ENCODE peak calls at places on chromosomes 2 and 18, in seven cellular contexts. U, J, B, Z, H, P and E are unnamed samples.

GRCh38 chr2:215839816-215840215 is 173.5 kb downstream of the MREG start:
- DNase-seq in Z (no peak), J (no peak), U (no peak), P (no peak), H (no peak), B (no peak), E (no peak)

GRCh38 chr2:230907361-230908093 is 17.5 kb downstream of the GPR55 start:
- DNase-seq in B (no peak), P (no peak), Z (no peak), J (no peak), H (no peak), U (no peak), E (no peak)

GRCh38 chr2:44936275-44936674 is 5.2 kb upstream of the SIX3 start:
- DNase-seq in P (no peak), U (no peak), H (no peak), J (no peak), Z (no peak), B (no peak), E (no peak)

GRCh38 chr2:238811765-238812164 is 36.1 kb upstream of the TWIST2 start:
- DNase-seq in P (no peak), Z (no peak), J (no peak), H (no peak), U (no peak), B (no peak), E (no peak)

GRCh38 chr18:74147491-74147778 is 199 bp downstream of the FBXO15 start:
- DNase-seq in J (no peak), U (no peak), H (no peak), P (no peak), Z (no peak), B (no peak), E (no peak)

GRCh38 chr2:238286987-238287386 is 1.4 kb downstream of the PER2 start:
- DNase-seq in J (peak; percentile 59), U (peak; percentile 10), P (peak; percentile 55), B (no peak), Z (no peak), H (no peak), E (no peak)

GRCh38 chr2:239382384-239382880 is 18.4 kb downstream of the HDAC4 start:
- DNase-seq in Z (no peak), U (no peak), J (peak; percentile 6), P (no peak), H (no peak), B (no peak), E (no peak)

GRCh38 chr2:241258505-241259160 is 56.8 kb downstream of the HDLBP start:
- DNase-seq in B (no peak), Z (no peak), H (no peak), U (no peak), P (no peak), J (no peak), E (no peak)

GRCh38 chr2:57959380-57959779 is 87.2 kb upstream of the VRK2 start:
- DNase-seq in U (no peak), P (no peak), B (no peak), J (no peak), Z (no peak), H (no peak), E (no peak)

GRCh38 chr2:6917761-6918421 is 679 bp downstream of the RNF144A start:
- DNase-seq in Z (no peak), B (no peak), U (no peak), H (no peak), J (peak; percentile 37), P (peak; percentile 37), E (no peak)

GRCh38 chr18:63131106-63131943 is 188.2 kb downstream of the BCL2 start:
- DNase-seq in P (peak; percentile 81), J (peak; percentile 27), U (peak; percentile 70), H (peak; percentile 50), B (no peak), Z (no peak), E (no peak)

GRCh38 chr18:25895518-25895917 is 194.9 kb downstream of the SS18 start:
- DNase-seq in B (no peak), P (no peak), H (no peak), Z (no peak), U (no peak), J (no peak), E (no peak)

GRCh38 chr2:203501870-203502269 is 33.2 kb downstream of the RAPH1 start:
- DNase-seq in H (no peak), P (no peak), U (no peak), B (no peak), J (no peak), Z (no peak), E (no peak)

GRCh38 chr2:10448646-10449480 is 736 bp upstream of the ODC1 start:
- DNase-seq in J (peak; percentile 94), B (peak; percentile 76), H (peak; percentile 97), U (peak; percentile 85), P (peak; percentile 93), Z (peak; percentile 79), E (peak; percentile 53)

GRCh38 chr2:161415041-161415440 is 1.1 kb upstream of the TBR1 start:
- DNase-seq in H (no peak), B (no peak), P (peak; percentile 18), J (no peak), Z (no peak), U (no peak), E (peak; percentile 34)

GRCh38 chr2:241195506-241196130 is 7.1 kb downstream of the ANO7 start:
- DNase-seq in Z (no peak), B (no peak), P (no peak), U (no peak), J (no peak), H (no peak), E (no peak)

GRCh38 chr2:205734436-205734835 is 52.1 kb downstream of the NRP2 start:
- DNase-seq in B (no peak), J (no peak), P (no peak), H (no peak), U (peak; percentile 88), Z (peak; percentile 40), E (no peak)

GRCh38 chr18:8177330-8178016 is 431.8 kb upstream of the RAB12 start:
- DNase-seq in H (no peak), Z (peak; percentile 51), U (peak; percentile 26), B (no peak), P (no peak), J (peak; percentile 64), E (no peak)

GRCh38 chr2:95023222-95023597 is 2.3 kb upstream of the MAL start:
- DNase-seq in P (no peak), U (no peak), H (peak; percentile 30), B (no peak), J (no peak), Z (no peak), E (peak; percentile 58)

GRCh38 chr2:46296216-46296839 is 879 bp upstream of the EPAS1 start:
- DNase-seq in B (no peak), P (peak; percentile 59), J (peak; percentile 71), Z (peak; percentile 42), U (peak; percentile 36), H (no peak), E (peak; percentile 38)

GRCh38 chr2:8408560-8409460 is 273.0 kb upstream of the ID2 start:
- DNase-seq in B (peak; percentile 93), Z (no peak), U (no peak), J (no peak), H (peak; percentile 31), P (no peak), E (peak; percentile 73)

GRCh38 chr2:229342376-229342775 is 71.3 kb upstream of the PID1 start:
- DNase-seq in B (no peak), P (peak; percentile 39), Z (peak; percentile 44), U (peak; percentile 29), H (peak; percentile 1), J (peak; percentile 31), E (no peak)

GRCh38 chr2:233681534-233682099 is at the start of gene UGT1A7:
- DNase-seq in H (no peak), J (no peak), B (no peak), U (no peak), P (no peak), Z (no peak), E (no peak)

GRCh38 chr2:73739101-73739500 is 2.0 kb upstream of the TPRKB start:
- DNase-seq in U (no peak), J (no peak), H (no peak), P (no peak), Z (no peak), B (no peak), E (no peak)

GRCh38 chr2:128305555-128306080 is 13.1 kb downstream of the HS6ST1 start:
- DNase-seq in J (peak; percentile 32), Z (peak; percentile 80), H (peak; percentile 89), B (no peak), U (no peak), P (no peak), E (peak; percentile 59)

GRCh38 chr18:78074400-78075020 is 824.9 kb downstream of the GALR1 start:
- DNase-seq in B (no peak), Z (no peak), J (no peak), H (no peak), U (no peak), P (no peak), E (no peak)
- TF ChIP-seq CTCF in B (no peak), Z (no peak), J (no peak), H (no peak), U (no peak), P (no peak), E (no peak)

GRCh38 chr2:101410114-101410513 is 22.8 kb upstream of the CREG2 start:
- DNase-seq in U (no peak), P (no peak), B (no peak), H (no peak), Z (no peak), J (no peak), E (no peak)

GRCh38 chr2:101410716-101411115 is 23.4 kb upstream of the CREG2 start:
- DNase-seq in H (no peak), P (no peak), U (no peak), B (no peak), J (no peak), Z (peak; percentile 67), E (no peak)

GRCh38 chr2:101418704-101419663 is 31.7 kb upstream of the CREG2 start:
- DNase-seq in U (peak; percentile 71), J (peak; percentile 49), P (peak; percentile 68), H (peak; percentile 67), Z (peak; percentile 43), B (peak; percentile 13), E (peak; percentile 58)

GRCh38 chr2:101420623-101421022 is 33.3 kb upstream of the CREG2 start:
- DNase-seq in H (no peak), B (no peak), P (no peak), U (no peak), Z (no peak), J (no peak), E (no peak)

DNA sequence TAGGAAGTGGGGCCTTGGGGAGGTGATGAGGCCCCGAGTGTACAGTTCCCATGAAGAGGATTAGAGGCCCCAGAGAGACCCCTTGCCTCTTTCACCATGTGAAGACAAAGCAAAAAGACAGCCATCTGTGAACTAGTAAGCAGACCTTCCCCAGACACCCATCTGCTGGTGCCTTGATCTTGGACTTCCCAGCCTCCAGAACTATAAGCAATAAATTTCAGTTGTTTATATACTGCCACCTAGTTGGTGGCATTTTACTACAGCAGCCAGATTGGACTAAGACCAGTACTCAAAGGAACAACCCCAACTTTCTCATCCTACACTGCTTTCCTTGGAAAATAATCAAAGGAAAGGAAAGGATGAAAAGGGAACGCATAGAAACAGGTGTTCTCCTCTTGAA is 27.9 kb upstream of the CREG2 start:
- DNase-seq in B (no peak), P (no peak), H (no peak), J (no peak), U (no peak), Z (no peak), E (no peak)
- TF ChIP-seq CTCF in B (no peak), P (no peak), H (peak; percentile 32), J (no peak), U (no peak), Z (peak; percentile 53), E (no peak)

GRCh38 chr2:122168799-122169198 is 413.3 kb downstream of the TSN start:
- DNase-seq in B (no peak), U (no peak), Z (no peak), J (no peak), H (no peak), P (no peak), E (no peak)
- TF ChIP-seq CTCF in B (peak; percentile 10), U (no peak), Z (no peak), J (no peak), H (peak; percentile 18), P (no peak), E (no peak)

GRCh38 chr18:53375641-53376040 is 848.8 kb downstream of the MBD2 start:
- DNase-seq in J (peak; percentile 15), U (no peak), P (no peak), H (no peak), Z (no peak), B (no peak), E (no peak)
- TF ChIP-seq CTCF in J (no peak), U (no peak), P (no peak), H (no peak), Z (no peak), B (no peak), E (no peak)